ENCODE peak calls at places on chromosomes 4 and X, in nine cellular contexts. X is upper lobe of right lung; D is ascending aorta; N is retinal pigment epithelial cell; F is SK-N-SH; U is CD4-positive, alpha-beta memory T cell; L is GM06990; E is psoas muscle; G is LNCaP clone FGC. W is an unnamed sample.
A peak's percentile ranks its signal among the peaks of the same experiment; 100 is the strongest.

GRCh38 chrX:124209792-124210576 is 122.5 kb upstream of the TEX13D start:
- DNase-seq in F (no peak), L (no peak), N (no peak), X (no peak), D (no peak), G (peak; percentile 60), U (no peak), E (no peak), W (no peak)

GRCh38 chrX:119885554-119886428 is 9.9 kb upstream of the AKAP14 start:
- DNase-seq in D (no peak), F (no peak), N (no peak), L (no peak), X (no peak), U (peak; percentile 56), E (no peak), G (no peak), W (peak; percentile 3)

GRCh38 chr4:97987019-97987648 is 156.1 kb downstream of the STPG2 start:
- DNase-seq in N (peak; percentile 17), E (no peak), G (peak; percentile 28), D (no peak), F (peak; percentile 41), U (no peak), X (no peak), L (no peak), W (peak; percentile 19)

GRCh38 chr4:15234101-15234500 is 193.7 kb upstream of the C1QTNF7 start:
- DNase-seq in D (no peak), U (no peak), L (no peak), X (no peak), F (no peak), N (no peak), E (no peak), G (no peak), W (no peak)

GRCh38 chr4:54575919-54576318 is 81.8 kb upstream of the KIT start:
- DNase-seq in F (no peak), G (no peak), U (no peak), D (no peak), N (no peak), E (no peak), X (no peak), L (no peak), W (no peak)

GRCh38 chr4:21226637-21227538 is 526.6 kb downstream of the PACRGL start:
- DNase-seq in L (no peak), F (no peak), G (peak; percentile 7), D (no peak), E (no peak), U (no peak), X (no peak), N (no peak), W (no peak)

GRCh38 chr4:150501019-150501727 is 80.8 kb upstream of the MAB21L2 start:
- DNase-seq in L (no peak), N (no peak), U (no peak), D (no peak), E (no peak), F (no peak), G (no peak), X (no peak), W (no peak)

GRCh38 chr4:21211836-21212235 is 511.6 kb downstream of the PACRGL start:
- DNase-seq in F (no peak), E (no peak), U (no peak), G (no peak), N (no peak), X (no peak), L (no peak), D (no peak), W (no peak)

GRCh38 chrX:80335062-80335830 is 85.0 kb upstream of the TENT5D start:
- DNase-seq in L (no peak), X (peak; percentile 76), F (peak; percentile 35), E (peak; percentile 32), N (no peak), U (no peak), G (no peak), D (no peak), W (no peak)

GRCh38 chr4:144518181-144518895 is 127.6 kb upstream of the HHIP start:
- DNase-seq in E (no peak), F (no peak), N (no peak), L (no peak), G (no peak), D (no peak), X (no peak), U (no peak), W (no peak)

GRCh38 chr4:151524610-151525009 is 115.6 kb downstream of the FHIP1A start:
- DNase-seq in E (no peak), L (no peak), D (no peak), U (no peak), N (no peak), G (no peak), F (no peak), X (no peak), W (no peak)

GRCh38 chr4:189802884-189803283 is 137.8 kb upstream of the FRG1 start:
- DNase-seq in F (peak; percentile 40), E (no peak), N (no peak), U (no peak), L (no peak), G (no peak), X (no peak), D (no peak), W (no peak)

GRCh38 chr4:54440394-54441223 is 211.5 kb downstream of the PDGFRA start:
- DNase-seq in U (no peak), D (no peak), E (no peak), X (no peak), N (no peak), L (no peak), G (no peak), F (peak; percentile 42), W (peak; percentile 34)

GRCh38 chrX:55135171-55135570 is 46.4 kb downstream of the PAGE2 start:
- DNase-seq in U (peak; percentile 11), X (no peak), N (peak; percentile 2), D (no peak), F (peak; percentile 41), G (no peak), E (peak; percentile 19), L (no peak), W (peak; percentile 8)

GRCh38 chr4:2805712-2806391 is 13.0 kb downstream of the SH3BP2 start:
- DNase-seq in N (no peak), D (no peak), F (no peak), E (peak; percentile 57), U (no peak), X (peak; percentile 91), L (no peak), G (peak; percentile 55), W (no peak)

GRCh38 chr4:55722132-55722531 is 86.0 kb upstream of the NMU start:
- DNase-seq in L (no peak), E (no peak), D (no peak), N (no peak), F (no peak), X (no peak), G (no peak), U (no peak), W (no peak)
- H3K4me3 ChIP-seq in L (no peak overlapping the region), E (no peak overlapping the region), D (no peak overlapping the region), N (no peak overlapping the region), F (no peak overlapping the region), X (no peak overlapping the region), G (no peak overlapping the region), U (no peak overlapping the region), W (no peak overlapping the region)

GRCh38 chr4:93828830-93829530 is 427 bp downstream of the ATOH1 start:
- DNase-seq in G (no peak), L (no peak), X (no peak), F (peak; percentile 65), U (no peak), D (no peak), N (no peak), E (no peak), W (no peak)

GRCh38 chr4:93829531-93830089 is 1.1 kb downstream of the ATOH1 start:
- DNase-seq in U (no peak), N (no peak), G (no peak), L (no peak), E (no peak), F (peak; percentile 54), X (no peak), D (no peak), W (no peak)

GRCh38 chr4:93830090-93830818 is 1.7 kb downstream of the ATOH1 start:
- DNase-seq in U (no peak), G (no peak), L (no peak), E (no peak), N (no peak), D (no peak), F (no peak), X (no peak), W (no peak)

GRCh38 chr4:93827272-93827947 is 1.1 kb upstream of the ATOH1 start:
- DNase-seq in L (no peak), N (no peak), D (no peak), G (no peak), E (no peak), U (no peak), F (peak; percentile 44), X (no peak), W (no peak)

DNA sequence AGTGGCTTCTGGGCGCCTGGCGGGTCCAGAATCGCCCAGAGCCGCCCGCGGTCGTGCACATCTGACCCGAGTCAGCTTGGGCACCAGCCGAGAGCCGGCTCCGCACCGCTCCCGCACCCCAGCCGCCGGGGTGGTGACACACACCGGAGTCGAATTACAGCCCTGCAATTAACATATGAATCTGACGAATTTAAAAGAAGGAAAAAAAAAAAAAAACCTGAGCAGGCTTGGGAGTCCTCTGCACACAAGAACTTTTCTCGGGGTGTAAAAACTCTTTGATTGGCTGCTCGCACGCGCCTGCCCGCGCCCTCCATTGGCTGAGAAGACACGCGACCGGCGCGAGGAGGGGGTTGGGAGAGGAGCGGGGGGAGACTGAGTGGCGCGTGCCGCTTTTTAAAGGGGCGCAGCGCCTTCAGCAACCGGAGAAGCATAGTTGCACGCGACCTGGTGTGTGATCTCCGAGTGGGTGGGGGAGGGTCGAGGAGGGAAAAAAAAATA is at the start of gene ATOH1:
- DNase-seq in N (no peak), D (no peak), F (peak; percentile 76), U (no peak), G (no peak), E (no peak), L (no peak), X (peak; percentile 61), W (no peak)
- H3K4me3 ChIP-seq in N (peak within 1 kb of the TSS; percentile 50), D (peak within 1 kb of the TSS; percentile 54), F (peak within 1 kb of the TSS; percentile 43), U (no peak within 1 kb of the TSS), G (peak within 1 kb of the TSS; percentile 47), E (peak within 1 kb of the TSS; percentile 48), L (no peak within 1 kb of the TSS), X (peak within 1 kb of the TSS; percentile 26), W (no peak within 1 kb of the TSS)

GRCh38 chrX:51614353-51614752 is 4.4 kb downstream of the CENPVL3 start:
- DNase-seq in E (no peak), G (no peak), F (peak; percentile 47), L (no peak), D (no peak), U (peak; percentile 7), X (no peak), N (no peak), W (peak; percentile 3)
- H3K4me3 ChIP-seq in E (no peak overlapping the region), G (no peak overlapping the region), F (no peak overlapping the region), L (no peak overlapping the region), D (no peak overlapping the region), U (no peak overlapping the region), X (no peak overlapping the region), N (no peak overlapping the region), W (no peak overlapping the region)

DNA sequence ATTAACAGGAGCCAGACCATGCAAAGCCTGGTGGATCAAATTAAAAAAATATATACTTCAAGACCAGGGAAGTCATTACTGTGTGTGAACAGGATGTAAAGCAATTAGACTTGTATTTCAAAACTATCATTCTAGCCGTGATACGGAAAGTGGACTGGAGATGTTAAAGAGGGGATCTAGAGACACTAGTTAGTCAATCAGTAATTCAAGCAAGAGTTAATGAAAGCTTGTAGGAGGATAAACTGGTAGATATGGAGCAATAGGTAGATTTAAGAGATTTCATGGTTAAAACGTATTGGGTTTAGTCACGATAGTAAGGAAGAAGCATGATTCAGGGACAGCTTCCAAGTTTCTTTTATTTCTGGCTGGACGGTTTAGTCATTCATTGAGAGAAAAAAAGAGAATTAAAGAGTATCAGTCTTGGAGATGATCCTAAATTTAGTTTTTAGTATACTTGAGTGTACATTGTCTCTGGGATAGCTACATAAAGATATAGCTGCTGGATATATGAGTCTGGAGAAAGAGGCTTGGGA is 3.9 kb downstream of the MAD2L1 start:
- DNase-seq in N (no peak), E (no peak), F (no peak), U (no peak), L (no peak), X (no peak), D (no peak), G (no peak), W (no peak)
- H3K4me3 ChIP-seq in N (no peak overlapping the region), E (no peak overlapping the region), F (no peak overlapping the region), U (no peak overlapping the region), L (no peak overlapping the region), X (no peak overlapping the region), D (no peak overlapping the region), G (no peak overlapping the region), W (no peak overlapping the region)